ENCODE peak calls at places on chromosomes 12 and 14, in six cellular contexts. Z, J, I, Y, A and Q are unnamed samples.

GRCh38 chr14:50954811-50955372 is 10.6 kb upstream of the PYGL start:
- DNase-seq in Z (no peak), J (no peak), I (peak), Y (peak), A (peak), Q (peak)

GRCh38 chr12:63826002-63826585 is 18.4 kb upstream of the SRGAP1 start:
- DNase-seq in Z (no peak), J (peak), I (peak), Y (peak), A (peak), Q (peak)

GRCh38 chr14:100557658-100558057 is 29.6 kb downstream of the BEGAIN start:
- DNase-seq in Z (peak), J (no peak), I (no peak), Y (no peak), A (no peak), Q (no peak)

GRCh38 chr12:51323966-51324895 is at the start of gene BIN2:
- DNase-seq in Z (peak), J (no peak), I (no peak), Y (no peak), A (peak), Q (no peak)

GRCh38 chr14:100317897-100318808 is 5.0 kb upstream of the SLC25A47 start:
- DNase-seq in Z (peak), J (peak), I (no peak), Y (no peak), A (peak), Q (peak)

GRCh38 chr14:103742499-103743255 is 27.1 kb downstream of the ZFYVE21 start:
- DNase-seq in Z (no peak), J (no peak), I (no peak), Y (no peak), A (no peak), Q (no peak)

GRCh38 chr14:73269729-73270651 is 32.7 kb downstream of the PAPLN start:
- DNase-seq in Z (peak), J (peak), I (peak), Y (peak), A (no peak), Q (peak)

GRCh38 chr14:102442241-102443211 is 67.0 kb downstream of the ANKRD9 start:
- DNase-seq in Z (no peak), J (no peak), I (peak), Y (no peak), A (no peak), Q (no peak)

GRCh38 chr14:46250113-46250703 is 401.4 kb downstream of the RPL10L start:
- DNase-seq in Z (no peak), J (peak), I (no peak), Y (peak), A (no peak), Q (peak)

GRCh38 chr12:49527361-49528130 is 11.3 kb upstream of the KCNH3 start:
- DNase-seq in Z (no peak), J (no peak), I (no peak), Y (no peak), A (no peak), Q (no peak)

GRCh38 chr12:58358369-58358768 is 417.0 kb downstream of the ATP23 start:
- DNase-seq in Z (no peak), J (no peak), I (no peak), Y (no peak), A (no peak), Q (no peak)

GRCh38 chr12:70255311-70255710 is 12.1 kb downstream of the CNOT2 start:
- DNase-seq in Z (no peak), J (peak), I (peak), Y (peak), A (no peak), Q (peak)